ENCODE peak calls at places on chromosomes 11 and 22, in six cellular contexts. F is heart left ventricle, T is transverse colon, A is adrenal gland, B is WERI-Rb-1, L is colonic mucosa. C is an unnamed sample. For H3K9me3, the result is how much of the 10 kb centered on the place peaks cover.

GRCh38 chr11:34938621-34939020 is 22.2 kb downstream of the PDHX start:
- DNase-seq in F (no peak), L (no peak), B (no peak), T (no peak), A (no peak), C (no peak)

GRCh38 chr11:8826145-8826786 is 84.7 kb upstream of the AKIP1 start:
- DNase-seq in A (peak), F (no peak), B (peak), L (no peak), T (no peak), C (no peak)

GRCh38 chr11:27882066-27882697 is 181.9 kb upstream of the BDNF start:
- DNase-seq in T (no peak), F (no peak), L (no peak), B (no peak), A (no peak), C (no peak)

GRCh38 chr11:2916114-2916891 is 12.9 kb downstream of the PHLDA2 start:
- DNase-seq in A (no peak), L (no peak), T (no peak), B (no peak), F (no peak), C (no peak)

GRCh38 chr11:70467196-70468085 is 69.1 kb downstream of the CTTN start:
- DNase-seq in L (peak), T (peak), B (peak), A (peak), F (peak), C (peak)

GRCh38 chr22:43983808-43984207 is 28.6 kb downstream of the SAMM50 start:
- DNase-seq in A (no peak), L (no peak), B (no peak), T (no peak), F (no peak), C (no peak)

GRCh38 chr11:87359401-87359800 is 321.7 kb downstream of the TMEM135 start:
- DNase-seq in B (no peak), T (peak), L (no peak), A (no peak), F (no peak), C (no peak)

GRCh38 chr11:22273781-22274180 is 64.4 kb upstream of the SLC17A6 start:
- DNase-seq in T (no peak), B (no peak), A (no peak), L (no peak), F (no peak), C (no peak)

GRCh38 chr11:65606876-65607613 is 7.0 kb downstream of the MAP3K11 start:
- DNase-seq in B (peak), F (peak), T (peak), L (peak), A (peak), C (peak)

GRCh38 chr11:106424111-106424510 is 346.6 kb downstream of the AASDHPPT start:
- DNase-seq in B (no peak), L (no peak), A (no peak), T (no peak), F (no peak), C (no peak)

GRCh38 chr11:16809901-16810668 is 71.6 kb downstream of the C11orf58 start:
- DNase-seq in F (peak), A (peak), B (no peak), L (no peak), T (no peak), C (no peak)

GRCh38 chr11:119173453-119173852 is 4.9 kb downstream of the NLRX1 start:
- DNase-seq in B (no peak), L (no peak), F (no peak), T (no peak), A (no peak), C (no peak)

GRCh38 chr11:119168471-119169271 is at the start of gene NLRX1:
- DNase-seq in B (peak), F (peak), L (peak), A (peak), T (peak), C (peak)

GRCh38 chr11:119175493-119176077 is 7.1 kb downstream of the NLRX1 start:
- DNase-seq in F (no peak), T (no peak), B (peak), L (no peak), A (no peak), C (no peak)

GRCh38 chr11:119169272-119169719 is 771 bp downstream of the NLRX1 start:
- DNase-seq in B (peak), F (peak), T (no peak), A (peak), L (peak), C (peak)

GRCh38 chr11:119172513-119172912 is 4.0 kb downstream of the NLRX1 start:
- DNase-seq in B (no peak), F (no peak), L (no peak), T (no peak), A (no peak), C (no peak)
- TF ChIP-seq CTCF in B (no peak), F (no peak), L (no peak), T (no peak), A (no peak), C (no peak)

DNA sequence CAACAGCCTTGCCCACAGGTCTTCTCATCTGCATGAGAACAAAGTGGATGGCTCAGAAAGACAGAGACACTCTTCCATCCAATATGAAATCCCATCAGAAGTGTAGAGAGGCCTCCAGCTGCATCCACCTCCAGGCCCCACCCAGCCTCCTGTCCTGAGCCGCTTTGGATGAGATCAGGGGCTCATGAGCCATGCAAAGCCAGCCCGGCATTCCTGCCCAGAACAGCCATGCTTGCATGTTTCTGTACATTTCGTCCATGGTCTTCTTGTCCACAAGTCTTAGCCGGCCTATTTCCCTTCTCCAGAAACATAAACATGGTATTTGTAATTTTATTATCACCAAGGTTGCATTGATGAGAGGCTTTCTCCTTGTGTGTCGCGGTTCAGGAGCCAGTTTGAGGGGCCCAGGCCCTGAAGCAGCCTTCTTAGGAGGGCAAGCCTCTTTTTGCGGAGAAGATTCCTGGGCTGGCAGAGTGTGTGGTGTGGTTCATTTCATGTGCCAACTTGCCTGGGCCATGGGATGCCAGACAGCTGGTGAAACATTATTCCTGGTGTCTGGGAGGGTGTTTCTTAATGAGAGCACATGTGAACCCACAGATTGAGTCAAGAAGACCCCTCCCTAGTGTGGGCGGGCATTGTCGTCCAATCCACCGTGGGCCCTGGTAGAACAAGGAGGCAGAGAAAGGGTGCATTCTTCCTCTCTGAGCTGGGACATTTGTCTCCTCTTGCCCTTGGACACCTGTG is 928.9 kb downstream of the TBC1D22A start:
- DNase-seq in B (no peak), A (no peak), L (no peak), T (no peak), F (no peak), C (no peak)
- H3K9me3 ChIP-seq in B (under half), A (under half), L (under half), T (under half), F (under half), C (under half)

GRCh38 chr11:75143420-75143731 is 7.5 kb upstream of the SLCO2B1 start:
- DNase-seq in F (no peak), A (no peak), B (no peak), L (no peak), T (no peak), C (no peak)
- H3K4me3 ChIP-seq in F (no peak), A (no peak), B (no peak), L (no peak), T (no peak), C (no peak)

GRCh38 chr11:64384981-64385952 is 26.3 kb downstream of the RPS6KA4 start:
- DNase-seq in T (no peak), F (no peak), A (no peak), B (peak), L (no peak), C (no peak)
- TF ChIP-seq CTCF in T (no peak), F (no peak), A (no peak), B (peak), L (no peak), C (no peak)

DNA sequence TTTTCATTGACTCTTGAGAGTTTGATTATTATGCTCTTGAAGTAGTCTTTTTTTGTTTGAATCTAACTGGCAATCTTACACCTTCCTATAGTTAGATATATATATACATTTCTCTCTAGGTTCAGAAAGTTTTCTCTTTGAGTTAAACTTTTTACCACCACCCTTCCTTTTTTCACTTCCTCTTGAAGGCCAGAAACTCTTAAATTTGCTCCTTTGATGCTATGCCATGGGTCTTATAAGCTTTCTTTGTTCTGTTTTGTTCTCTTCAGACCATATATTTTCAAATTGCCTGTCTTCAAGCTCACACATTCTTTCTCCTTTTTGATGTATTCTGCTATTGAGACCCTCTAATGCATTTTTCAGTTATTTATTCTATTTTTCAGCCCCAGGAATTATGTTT is 513.5 kb upstream of the CNTN5 start:
- DNase-seq in L (no peak), F (no peak), A (no peak), B (no peak), T (no peak), C (no peak)
- H3K9me3 ChIP-seq in L (under half), F (under half), A (under half), B (under half), T (under half), C (under half)

GRCh38 chr11:96257972-96258951 is 84.7 kb downstream of the MAML2 start:
- DNase-seq in A (no peak), F (no peak), B (no peak), T (no peak), L (no peak), C (no peak)
- H3K4me3 ChIP-seq in A (no peak), F (no peak), B (no peak), T (no peak), L (no peak), C (no peak)

GRCh38 chr11:124329787-124330478 is 9.9 kb upstream of the OR8D2 start:
- DNase-seq in A (no peak), F (no peak), T (no peak), B (no peak), L (no peak), C (no peak)

GRCh38 chr11:124331873-124332272 is 11.9 kb upstream of the OR8D2 start:
- DNase-seq in F (no peak), T (no peak), L (no peak), B (no peak), A (no peak), C (no peak)

GRCh38 chr11:124322356-124322755 is 2.4 kb upstream of the OR8D2 start:
- DNase-seq in T (no peak), A (no peak), L (no peak), B (no peak), F (no peak), C (no peak)

DNA sequence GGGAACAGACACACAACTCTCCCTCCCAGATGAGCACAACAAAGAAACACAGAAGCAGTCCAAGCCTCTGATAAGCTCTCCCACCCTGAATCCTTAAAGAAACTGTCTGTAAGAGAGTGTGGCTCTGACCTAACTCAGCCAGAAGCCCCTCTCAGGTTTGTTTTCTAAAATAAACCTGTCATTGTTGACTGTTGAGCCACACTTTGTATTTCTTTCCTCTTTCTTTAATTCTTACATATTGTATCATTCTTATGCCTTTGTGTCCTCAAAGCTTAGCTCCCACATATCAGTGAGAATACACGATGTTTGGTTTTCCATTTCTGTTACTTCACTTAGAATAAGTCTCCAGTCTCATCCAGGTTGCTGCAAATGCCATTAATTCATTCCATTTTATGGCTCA is 7.8 kb upstream of the OR8D2 start:
- DNase-seq in F (no peak), L (no peak), T (no peak), A (no peak), B (no peak), C (no peak)
- TF ChIP-seq CTCF in F (no peak), L (no peak), T (no peak), A (no peak), B (no peak), C (no peak)

GRCh38 chr22:48345631-48346030 is 1482.0 kb downstream of the BRD1 start:
- DNase-seq in A (no peak), B (no peak), L (no peak), T (no peak), F (no peak), C (no peak)
- H3K9me3 ChIP-seq in A (under half), B (under half), L (under half), T (under half), F (under half), C (under half)

C was measured in lung.